ENCODE peak calls at places on chromosomes 5 and 9, in ten cellular contexts. H is right lobe of liver, O is AG10803, W is tibial artery, S is coronary artery, A is GM12878, B is adrenal gland, K is AG04450, N is H1, Q is fibroblast of lung. F is an unnamed sample.

GRCh38 chr9:126497673-126498255 is 116.0 kb upstream of the LMX1B start:
- DNase-seq in B (no peak), A (no peak), W (no peak), Q (no peak), O (no peak), N (no peak), H (no peak), K (no peak), S (no peak), F (no peak)

GRCh38 chr5:40652441-40653220 is 27.1 kb upstream of the PTGER4 start:
- DNase-seq in W (no peak), K (no peak), B (no peak), A (no peak), O (no peak), H (no peak), S (no peak), N (no peak), Q (no peak), F (no peak)

GRCh38 chr9:129289883-129290282 is 111.8 kb upstream of the IER5L start:
- DNase-seq in A (no peak), N (no peak), Q (no peak), H (peak; percentile 24), O (no peak), S (peak; percentile 43), K (no peak), B (peak; percentile 9), W (peak; percentile 11), F (no peak)

GRCh38 chr9:78089111-78089510 is 57.5 kb upstream of the GNAQ start:
- DNase-seq in N (no peak), S (no peak), Q (no peak), A (no peak), H (no peak), K (no peak), B (no peak), W (no peak), O (no peak), F (no peak)

GRCh38 chr9:128800061-128800460 is 13.0 kb downstream of the TBC1D13 start:
- DNase-seq in W (no peak), O (no peak), S (no peak), K (no peak), H (no peak), A (no peak), B (no peak), Q (no peak), N (no peak), F (no peak)

GRCh38 chr5:88503065-88503394 is 234.4 kb upstream of the TMEM161B start:
- DNase-seq in N (no peak), Q (peak; percentile 25), W (no peak), K (no peak), A (no peak), O (no peak), S (no peak), B (no peak), H (no peak), F (no peak)

GRCh38 chr9:91474656-91475055 is 51.0 kb upstream of the NFIL3 start:
- DNase-seq in S (no peak), Q (peak; percentile 46), K (no peak), N (no peak), B (no peak), A (no peak), W (no peak), H (no peak), O (no peak), F (no peak)

GRCh38 chr5:179301796-179302195 is 43.5 kb downstream of the ADAMTS2 start:
- DNase-seq in N (no peak), H (peak; percentile 55), O (no peak), A (no peak), K (no peak), B (no peak), W (peak; percentile 67), S (no peak), Q (no peak), F (no peak)

GRCh38 chr5:5139358-5140050 is 626 bp upstream of the ADAMTS16 start:
- DNase-seq in H (no peak), B (no peak), Q (no peak), A (no peak), S (no peak), O (no peak), W (no peak), N (no peak), K (no peak), F (no peak)

GRCh38 chr5:5144441-5144840 is 4.3 kb downstream of the ADAMTS16 start:
- DNase-seq in W (no peak), A (no peak), O (no peak), Q (no peak), N (no peak), K (no peak), H (no peak), B (no peak), S (no peak), F (no peak)

GRCh38 chr5:5140051-5141010 is at the start of gene ADAMTS16:
- DNase-seq in S (no peak), K (no peak), H (no peak), B (no peak), Q (no peak), W (no peak), O (no peak), A (no peak), N (peak; percentile 78), F (no peak)

GRCh38 chr5:5141011-5141599 is 975 bp downstream of the ADAMTS16 start:
- DNase-seq in W (no peak), H (no peak), O (no peak), K (no peak), A (no peak), Q (no peak), N (no peak), B (no peak), S (no peak), F (no peak)

DNA sequence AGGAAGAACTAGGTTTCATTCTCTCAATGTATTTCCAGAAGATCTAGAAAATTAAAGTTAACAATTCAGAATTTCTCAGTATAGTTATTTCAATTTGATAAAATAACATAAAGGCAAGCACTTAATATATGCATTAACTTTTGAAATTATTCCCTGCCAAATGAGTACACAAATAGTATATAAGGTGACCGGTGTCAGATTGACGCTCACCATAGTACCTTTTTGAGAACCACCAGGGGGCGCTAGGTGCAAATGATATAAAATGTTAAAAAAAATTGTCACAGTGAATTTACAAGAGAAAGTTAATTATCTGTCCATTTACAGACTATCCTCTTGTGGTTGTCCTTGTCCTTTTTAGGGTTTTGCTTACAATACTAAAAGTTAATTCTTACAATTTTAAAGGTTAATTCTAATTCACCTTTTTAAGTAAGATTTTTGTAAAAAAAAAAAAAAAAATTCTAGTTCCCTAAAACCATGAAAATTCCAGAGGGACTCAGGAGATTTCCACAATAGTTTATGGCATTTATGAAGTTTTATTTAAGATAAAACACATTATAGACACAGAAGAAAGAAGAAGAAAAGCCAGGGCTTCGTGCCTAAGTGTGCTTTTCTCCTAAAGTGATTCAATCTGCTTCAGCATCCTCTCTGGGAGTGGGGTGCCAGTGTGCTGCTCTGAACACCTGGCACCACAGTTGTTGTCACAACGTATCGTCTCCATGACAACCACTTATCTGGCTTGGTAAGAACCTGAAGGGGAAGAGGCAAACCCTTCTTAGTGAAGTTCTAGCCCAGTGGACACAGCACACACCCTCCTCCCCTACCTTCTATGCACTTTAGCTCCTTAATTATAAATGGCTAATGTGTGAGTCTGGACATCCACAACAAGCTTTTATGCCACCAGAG is 1.7 kb downstream of the ADAMTS16 start:
- DNase-seq in N (no peak), K (peak; percentile 10), B (peak; percentile 58), Q (peak; percentile 47), S (no peak), A (no peak), O (peak; percentile 59), H (no peak), W (no peak), F (peak; percentile 18)
- H3K4me3 ChIP-seq in N (no peak overlapping the region), K (no peak overlapping the region), B (no peak overlapping the region), Q (no peak overlapping the region), S (peak overlapping the region; percentile 67), A (no peak overlapping the region), O (no peak overlapping the region), H (no peak overlapping the region), W (no peak overlapping the region), F (no peak overlapping the region)

GRCh38 chr5:3784854-3785253 is 189.2 kb downstream of the IRX1 start:
- DNase-seq in B (no peak), N (no peak), S (no peak), K (no peak), A (no peak), Q (no peak), W (no peak), H (no peak), O (no peak), F (no peak)

GRCh38 chr5:3780907-3781306 is 185.3 kb downstream of the IRX1 start:
- DNase-seq in Q (no peak), H (no peak), N (no peak), O (no peak), A (no peak), B (no peak), W (no peak), S (no peak), K (no peak), F (no peak)

GRCh38 chr5:3778000-3778570 is 182.5 kb downstream of the IRX1 start:
- DNase-seq in O (no peak), A (no peak), S (no peak), W (no peak), H (no peak), Q (no peak), K (no peak), N (no peak), B (no peak), F (no peak)

GRCh38 chr5:3780278-3780677 is 184.6 kb downstream of the IRX1 start:
- DNase-seq in A (no peak), K (no peak), O (no peak), B (no peak), W (no peak), Q (no peak), S (no peak), H (no peak), N (no peak), F (no peak)

DNA sequence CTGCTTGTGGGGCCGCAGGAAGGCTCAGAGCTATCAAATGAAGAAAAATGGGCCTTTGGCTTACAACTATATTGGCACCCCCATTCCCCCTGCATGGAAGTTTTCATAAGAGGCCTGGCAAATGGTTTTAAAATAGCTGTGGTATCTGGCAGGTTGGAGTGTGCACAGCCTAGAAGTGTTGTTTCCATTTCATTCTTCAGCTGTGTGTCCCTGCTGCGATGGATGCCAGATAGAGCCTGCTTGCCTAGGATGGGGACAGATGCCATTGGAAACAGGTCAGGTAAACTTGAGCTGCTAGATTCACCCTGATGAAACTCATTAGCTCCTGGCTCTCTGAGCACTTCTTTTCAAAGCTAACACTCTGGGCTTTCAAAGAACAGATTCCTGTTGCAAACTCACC is 183.3 kb downstream of the IRX1 start:
- DNase-seq in S (no peak), B (no peak), Q (no peak), O (no peak), A (no peak), K (no peak), N (no peak), H (no peak), W (no peak), F (no peak)
- H3K4me3 ChIP-seq in S (no peak overlapping the region), B (no peak overlapping the region), Q (no peak overlapping the region), O (no peak overlapping the region), A (no peak overlapping the region), K (no peak overlapping the region), N (no peak overlapping the region), H (no peak overlapping the region), W (no peak overlapping the region), F (no peak overlapping the region)

DNA sequence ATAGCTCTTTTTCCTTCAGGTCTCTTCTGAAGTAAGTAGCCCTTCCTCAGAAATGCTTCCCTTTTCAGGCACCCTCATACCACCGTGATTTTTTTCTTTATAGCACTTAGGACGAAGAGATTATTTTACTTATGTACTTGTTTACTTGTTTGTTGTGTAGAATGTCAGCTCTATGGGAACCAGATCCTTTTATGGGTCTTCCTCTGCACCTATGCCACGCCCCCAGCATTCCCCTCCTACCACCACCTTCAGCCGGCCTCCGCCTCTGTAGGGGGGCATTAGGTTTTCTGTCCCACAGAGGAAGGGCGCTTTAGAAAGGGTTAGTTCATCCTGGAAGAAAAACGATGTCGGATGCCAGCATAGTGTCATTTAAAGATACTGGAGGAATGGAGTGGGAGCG is 1.8 kb downstream of the CDKN2B-AS1 start:
- DNase-seq in H (no peak), K (no peak), W (no peak), Q (no peak), A (no peak), B (no peak), O (no peak), N (no peak), S (no peak), F (no peak)
- H3K4me3 ChIP-seq in H (no peak overlapping the region), K (peak overlapping the region; percentile 86), W (no peak overlapping the region), Q (peak overlapping the region; percentile 79), A (peak overlapping the region; percentile 89), B (no peak overlapping the region), O (no peak overlapping the region), N (peak overlapping the region; percentile 74), S (no peak overlapping the region), F (no peak overlapping the region)

GRCh38 chr9:113909421-113909820 is 33.3 kb downstream of the ZNF618 start:
- DNase-seq in S (no peak), N (no peak), W (no peak), Q (no peak), K (no peak), O (no peak), B (no peak), H (no peak), A (no peak), F (no peak)

GRCh38 chr9:113906411-113907110 is 30.5 kb downstream of the ZNF618 start:
- DNase-seq in S (no peak), O (peak; percentile 55), H (no peak), N (peak; percentile 36), A (no peak), Q (peak; percentile 69), K (no peak), W (no peak), B (no peak), F (no peak)

GRCh38 chr9:113910036-113910639 is 34.0 kb downstream of the ZNF618 start:
- DNase-seq in W (no peak), Q (no peak), H (peak; percentile 64), A (no peak), N (peak; percentile 38), O (no peak), K (no peak), S (no peak), B (no peak), F (no peak)

GRCh38 chr9:113903514-113904077 is 27.5 kb downstream of the ZNF618 start:
- DNase-seq in B (no peak), H (no peak), A (no peak), K (no peak), W (no peak), S (no peak), O (no peak), Q (peak; percentile 39), N (no peak), F (no peak)

GRCh38 chr9:113907282-113907681 is 31.2 kb downstream of the ZNF618 start:
- DNase-seq in W (no peak), S (no peak), N (peak; percentile 42), A (no peak), H (no peak), Q (no peak), O (no peak), B (no peak), K (no peak), F (no peak)
- H3K4me3 ChIP-seq in W (no peak overlapping the region), S (no peak overlapping the region), N (no peak overlapping the region), A (no peak overlapping the region), H (no peak overlapping the region), Q (no peak overlapping the region), O (no peak overlapping the region), B (no peak overlapping the region), K (no peak overlapping the region), F (no peak overlapping the region)

F was measured in GM12864.